ENCODE peak calls at places on chromosomes 3 and 15, in nine cellular contexts. One of them, this sample, is unnamed.

GRCh38 chr3:184525337-184526157 is 36.0 kb upstream of the EPHB3 start:
- DNase-seq in astrocyte of the spinal cord: no peak
- DNase-seq in PC-9: no peak
- DNase-seq in upper lobe of right lung: no peak
- DNase-seq in A673: no peak
- DNase-seq in Peyer's patch: no peak
- DNase-seq in spleen: peak
- DNase-seq in A549: no peak
- DNase-seq in IMR-90: no peak
- DNase-seq in this sample: no peak

GRCh38 chr3:128343287-128344045 is 123.2 kb downstream of the DNAJB8 start:
- DNase-seq in astrocyte of the spinal cord: peak
- DNase-seq in PC-9: peak
- DNase-seq in upper lobe of right lung: no peak
- DNase-seq in A673: peak
- DNase-seq in Peyer's patch: no peak
- DNase-seq in spleen: peak
- DNase-seq in A549: peak
- DNase-seq in IMR-90: peak
- DNase-seq in this sample: no peak

GRCh38 chr3:8460815-8461482 is 40.7 kb upstream of the LMCD1 start:
- DNase-seq in astrocyte of the spinal cord: peak
- DNase-seq in PC-9: no peak
- DNase-seq in upper lobe of right lung: no peak
- DNase-seq in A673: no peak
- DNase-seq in Peyer's patch: no peak
- DNase-seq in spleen: no peak
- DNase-seq in A549: no peak
- DNase-seq in IMR-90: peak
- DNase-seq in this sample: peak

GRCh38 chr3:82329300-82329699 is 567.9 kb upstream of the GBE1 start:
- DNase-seq in astrocyte of the spinal cord: no peak
- DNase-seq in PC-9: no peak
- DNase-seq in upper lobe of right lung: no peak
- DNase-seq in A673: no peak
- DNase-seq in Peyer's patch: no peak
- DNase-seq in spleen: no peak
- DNase-seq in A549: no peak
- DNase-seq in IMR-90: no peak
- DNase-seq in this sample: no peak

GRCh38 chr3:97871206-97871605 is 49.4 kb downstream of the CRYBG3 start:
- DNase-seq in astrocyte of the spinal cord: peak
- DNase-seq in PC-9: no peak
- DNase-seq in upper lobe of right lung: no peak
- DNase-seq in A673: no peak
- DNase-seq in Peyer's patch: no peak
- DNase-seq in spleen: no peak
- DNase-seq in A549: no peak
- DNase-seq in IMR-90: peak
- DNase-seq in this sample: peak

GRCh38 chr15:92655178-92655995 is at the start of gene FAM174B:
- DNase-seq in astrocyte of the spinal cord: no peak
- DNase-seq in PC-9: peak
- DNase-seq in upper lobe of right lung: peak
- DNase-seq in A673: peak
- DNase-seq in Peyer's patch: no peak
- DNase-seq in spleen: no peak
- DNase-seq in A549: peak
- DNase-seq in IMR-90: no peak
- DNase-seq in this sample: no peak

GRCh38 chr3:149553781-149554451 is 79.4 kb downstream of the TM4SF4 start:
- DNase-seq in astrocyte of the spinal cord: peak
- DNase-seq in PC-9: no peak
- DNase-seq in upper lobe of right lung: no peak
- DNase-seq in A673: no peak
- DNase-seq in Peyer's patch: no peak
- DNase-seq in spleen: no peak
- DNase-seq in A549: no peak
- DNase-seq in IMR-90: peak
- DNase-seq in this sample: peak

GRCh38 chr15:100373037-100373896 is 31.5 kb upstream of the ADAMTS17 start:
- DNase-seq in astrocyte of the spinal cord: no peak
- DNase-seq in PC-9: no peak
- DNase-seq in upper lobe of right lung: no peak
- DNase-seq in A673: no peak
- DNase-seq in Peyer's patch: no peak
- DNase-seq in spleen: no peak
- DNase-seq in A549: no peak
- DNase-seq in IMR-90: no peak
- DNase-seq in this sample: no peak

GRCh38 chr3:197002701-197003454 is 26.7 kb downstream of the MELTF start:
- DNase-seq in astrocyte of the spinal cord: peak
- DNase-seq in PC-9: peak
- DNase-seq in upper lobe of right lung: peak
- DNase-seq in A673: peak
- DNase-seq in Peyer's patch: peak
- DNase-seq in spleen: peak
- DNase-seq in A549: peak
- DNase-seq in IMR-90: peak
- DNase-seq in this sample: peak

GRCh38 chr15:34109775-34110663 is 8.1 kb downstream of the PGBD4 start:
- DNase-seq in astrocyte of the spinal cord: peak
- DNase-seq in PC-9: peak
- DNase-seq in upper lobe of right lung: no peak
- DNase-seq in A673: peak
- DNase-seq in Peyer's patch: no peak
- DNase-seq in spleen: no peak
- DNase-seq in A549: peak
- DNase-seq in IMR-90: peak
- DNase-seq in this sample: peak

GRCh38 chr3:32459474-32459873 is 43.2 kb downstream of the CMTM6 start:
- DNase-seq in astrocyte of the spinal cord: no peak
- DNase-seq in PC-9: no peak
- DNase-seq in upper lobe of right lung: no peak
- DNase-seq in A673: no peak
- DNase-seq in Peyer's patch: no peak
- DNase-seq in spleen: peak
- DNase-seq in A549: no peak
- DNase-seq in IMR-90: no peak
- DNase-seq in this sample: no peak

GRCh38 chr15:51129513-51130197 is 34.9 kb upstream of the TNFAIP8L3 start:
- DNase-seq in astrocyte of the spinal cord: no peak
- DNase-seq in PC-9: no peak
- DNase-seq in upper lobe of right lung: no peak
- DNase-seq in A673: peak
- DNase-seq in Peyer's patch: no peak
- DNase-seq in spleen: no peak
- DNase-seq in A549: no peak
- DNase-seq in IMR-90: no peak
- DNase-seq in this sample: no peak

GRCh38 chr3:43061101-43061895 is 44.6 kb downstream of the POMGNT2 start:
- DNase-seq in astrocyte of the spinal cord: no peak
- DNase-seq in PC-9: no peak
- DNase-seq in upper lobe of right lung: no peak
- DNase-seq in A673: no peak
- DNase-seq in Peyer's patch: no peak
- DNase-seq in spleen: no peak
- DNase-seq in A549: no peak
- DNase-seq in IMR-90: no peak
- DNase-seq in this sample: no peak

GRCh38 chr3:43062040-43062555 is 43.8 kb downstream of the POMGNT2 start:
- DNase-seq in astrocyte of the spinal cord: no peak
- DNase-seq in PC-9: no peak
- DNase-seq in upper lobe of right lung: no peak
- DNase-seq in A673: no peak
- DNase-seq in Peyer's patch: no peak
- DNase-seq in spleen: no peak
- DNase-seq in A549: no peak
- DNase-seq in IMR-90: no peak
- DNase-seq in this sample: no peak

GRCh38 chr3:43059456-43059855 is 46.4 kb downstream of the POMGNT2 start:
- DNase-seq in astrocyte of the spinal cord: no peak
- DNase-seq in PC-9: no peak
- DNase-seq in upper lobe of right lung: no peak
- DNase-seq in A673: no peak
- DNase-seq in Peyer's patch: no peak
- DNase-seq in spleen: no peak
- DNase-seq in A549: no peak
- DNase-seq in IMR-90: no peak
- DNase-seq in this sample: no peak

GRCh38 chr3:43062556-43063040 is 43.3 kb downstream of the POMGNT2 start:
- DNase-seq in astrocyte of the spinal cord: no peak
- DNase-seq in PC-9: no peak
- DNase-seq in upper lobe of right lung: no peak
- DNase-seq in A673: no peak
- DNase-seq in Peyer's patch: no peak
- DNase-seq in spleen: no peak
- DNase-seq in A549: no peak
- DNase-seq in IMR-90: no peak
- DNase-seq in this sample: no peak

GRCh38 chr3:43063114-43063513 is 42.8 kb downstream of the POMGNT2 start:
- DNase-seq in astrocyte of the spinal cord: no peak
- DNase-seq in PC-9: no peak
- DNase-seq in upper lobe of right lung: no peak
- DNase-seq in A673: no peak
- DNase-seq in Peyer's patch: no peak
- DNase-seq in spleen: no peak
- DNase-seq in A549: no peak
- DNase-seq in IMR-90: no peak
- DNase-seq in this sample: no peak
- TF ChIP-seq CTCF in astrocyte of the spinal cord: no peak
- TF ChIP-seq CTCF in PC-9: no peak
- TF ChIP-seq CTCF in upper lobe of right lung: no peak
- TF ChIP-seq CTCF in A673: no peak
- TF ChIP-seq CTCF in Peyer's patch: no peak
- TF ChIP-seq CTCF in spleen: no peak
- TF ChIP-seq CTCF in A549: no peak
- TF ChIP-seq CTCF in IMR-90: no peak
- TF ChIP-seq CTCF in this sample: no peak

GRCh38 chr3:113094514-113094913 is 103.7 kb downstream of the GTPBP8 start:
- DNase-seq in astrocyte of the spinal cord: no peak
- DNase-seq in PC-9: no peak
- DNase-seq in upper lobe of right lung: no peak
- DNase-seq in A673: no peak
- DNase-seq in Peyer's patch: no peak
- DNase-seq in spleen: no peak
- DNase-seq in A549: no peak
- DNase-seq in IMR-90: no peak
- DNase-seq in this sample: no peak

GRCh38 chr3:113092746-113093145 is 102.0 kb downstream of the GTPBP8 start:
- DNase-seq in astrocyte of the spinal cord: no peak
- DNase-seq in PC-9: no peak
- DNase-seq in upper lobe of right lung: no peak
- DNase-seq in A673: no peak
- DNase-seq in Peyer's patch: no peak
- DNase-seq in spleen: no peak
- DNase-seq in A549: no peak
- DNase-seq in IMR-90: no peak
- DNase-seq in this sample: no peak

GRCh38 chr3:113097821-113098516 is 107.2 kb downstream of the GTPBP8 start:
- DNase-seq in astrocyte of the spinal cord: peak
- DNase-seq in PC-9: peak
- DNase-seq in upper lobe of right lung: no peak
- DNase-seq in A673: no peak
- DNase-seq in Peyer's patch: no peak
- DNase-seq in spleen: no peak
- DNase-seq in A549: peak
- DNase-seq in IMR-90: peak
- DNase-seq in this sample: peak

GRCh38 chr3:113100063-113100462 is 109.3 kb downstream of the GTPBP8 start:
- DNase-seq in astrocyte of the spinal cord: no peak
- DNase-seq in PC-9: no peak
- DNase-seq in upper lobe of right lung: no peak
- DNase-seq in A673: no peak
- DNase-seq in Peyer's patch: no peak
- DNase-seq in spleen: no peak
- DNase-seq in A549: no peak
- DNase-seq in IMR-90: no peak
- DNase-seq in this sample: no peak

GRCh38 chr3:113096158-113096893 is 105.5 kb downstream of the GTPBP8 start:
- DNase-seq in astrocyte of the spinal cord: peak
- DNase-seq in PC-9: no peak
- DNase-seq in upper lobe of right lung: no peak
- DNase-seq in A673: no peak
- DNase-seq in Peyer's patch: no peak
- DNase-seq in spleen: no peak
- DNase-seq in A549: no peak
- DNase-seq in IMR-90: peak
- DNase-seq in this sample: no peak
- TF ChIP-seq CTCF in astrocyte of the spinal cord: no peak
- TF ChIP-seq CTCF in PC-9: no peak
- TF ChIP-seq CTCF in upper lobe of right lung: no peak
- TF ChIP-seq CTCF in A673: no peak
- TF ChIP-seq CTCF in Peyer's patch: no peak
- TF ChIP-seq CTCF in spleen: no peak
- TF ChIP-seq CTCF in A549: no peak
- TF ChIP-seq CTCF in IMR-90: no peak
- TF ChIP-seq CTCF in this sample: no peak

GRCh38 chr3:100073555-100074307 is 40.6 kb downstream of the FILIP1L start:
- DNase-seq in astrocyte of the spinal cord: peak
- DNase-seq in PC-9: no peak
- DNase-seq in upper lobe of right lung: no peak
- DNase-seq in A673: peak
- DNase-seq in Peyer's patch: peak
- DNase-seq in spleen: no peak
- DNase-seq in A549: no peak
- DNase-seq in IMR-90: peak
- DNase-seq in this sample: peak
- TF ChIP-seq CTCF in astrocyte of the spinal cord: no peak
- TF ChIP-seq CTCF in PC-9: no peak
- TF ChIP-seq CTCF in upper lobe of right lung: no peak
- TF ChIP-seq CTCF in A673: no peak
- TF ChIP-seq CTCF in Peyer's patch: no peak
- TF ChIP-seq CTCF in spleen: no peak
- TF ChIP-seq CTCF in A549: no peak
- TF ChIP-seq CTCF in IMR-90: no peak
- TF ChIP-seq CTCF in this sample: no peak

DNA sequence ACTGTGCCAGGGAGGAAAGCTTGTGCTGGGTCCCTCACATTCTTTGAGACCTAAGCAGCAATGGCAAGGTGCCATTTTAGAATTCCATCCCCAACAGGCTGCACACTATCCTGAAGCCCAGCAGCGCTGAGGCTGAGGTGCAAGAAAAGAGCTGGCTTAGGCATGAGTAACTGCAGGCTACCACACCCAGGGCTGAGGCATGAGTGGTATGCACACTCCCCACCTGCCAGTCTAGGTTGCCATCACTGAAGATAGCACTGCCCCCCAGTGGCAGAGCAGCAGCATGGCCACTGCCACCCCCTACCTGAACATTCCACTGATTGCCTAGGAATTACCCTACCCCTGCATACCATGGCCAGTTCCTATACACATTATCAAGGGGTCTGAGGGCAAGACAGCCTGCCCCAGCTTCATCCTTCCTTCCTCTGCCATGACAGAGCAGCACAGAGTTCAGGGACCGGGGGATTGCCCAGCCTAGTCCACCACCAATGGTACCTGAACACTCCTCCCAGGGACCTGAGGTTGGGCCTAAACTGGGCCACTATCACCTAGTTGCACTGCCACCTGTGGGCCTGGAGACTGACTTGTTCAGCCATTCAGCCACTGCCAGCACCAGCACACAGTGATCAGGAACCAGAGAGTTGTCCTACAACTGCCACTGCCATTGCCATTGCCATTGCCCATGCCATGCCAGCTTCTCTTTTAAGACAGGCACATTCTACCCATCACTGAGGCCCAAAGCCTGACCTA is 129.8 kb downstream of the SATB1 start:
- DNase-seq in astrocyte of the spinal cord: peak
- DNase-seq in PC-9: peak
- DNase-seq in upper lobe of right lung: peak
- DNase-seq in A673: peak
- DNase-seq in Peyer's patch: peak
- DNase-seq in spleen: no peak
- DNase-seq in A549: peak
- DNase-seq in IMR-90: peak
- DNase-seq in this sample: peak
- TF ChIP-seq CTCF in astrocyte of the spinal cord: peak
- TF ChIP-seq CTCF in PC-9: peak
- TF ChIP-seq CTCF in upper lobe of right lung: peak
- TF ChIP-seq CTCF in A673: peak
- TF ChIP-seq CTCF in Peyer's patch: peak
- TF ChIP-seq CTCF in spleen: peak
- TF ChIP-seq CTCF in A549: peak
- TF ChIP-seq CTCF in IMR-90: peak
- TF ChIP-seq CTCF in this sample: peak

This sample was measured in HFFc6.